ENCODE peak calls at places on chromosomes 3 and 15, in seven cellular contexts. One of them, this sample, is unnamed.
A peak's percentile ranks its signal among the peaks of the same experiment; 100 is the strongest.

GRCh38 chr3:11273945-11274344 is 1.7 kb downstream of the ATG7 start:
- DNase-seq in retina: no peak
- DNase-seq in substantia nigra: no peak
- DNase-seq in osteocyte: no peak
- DNase-seq in activated T-cell treated with anti-CD3 and anti-CD28 coated beads for 1 hour: no peak
- DNase-seq in GM23248: no peak
- DNase-seq in AG08396: no peak
- DNase-seq in this sample: no peak

GRCh38 chr15:58462547-58462946 is 30.8 kb downstream of the LIPC start:
- DNase-seq in retina: no peak
- DNase-seq in activated T-cell treated with anti-CD3 and anti-CD28 coated beads for 1 hour: no peak
- DNase-seq in substantia nigra: no peak
- DNase-seq in osteocyte: no peak
- DNase-seq in GM23248: no peak
- DNase-seq in AG08396: no peak
- DNase-seq in this sample: no peak

GRCh38 chr3:112806903-112807302 is 39.8 kb downstream of the CD200R1L start:
- DNase-seq in substantia nigra: no peak
- DNase-seq in activated T-cell treated with anti-CD3 and anti-CD28 coated beads for 1 hour: no peak
- DNase-seq in AG08396: no peak
- DNase-seq in GM23248: peak; percentile 44
- DNase-seq in retina: no peak
- DNase-seq in osteocyte: no peak
- DNase-seq in this sample: no peak

GRCh38 chr3:49411550-49411967 is 217 bp downstream of the RHOA start:
- DNase-seq in osteocyte: peak; percentile 85
- DNase-seq in activated T-cell treated with anti-CD3 and anti-CD28 coated beads for 1 hour: peak; percentile 32
- DNase-seq in GM23248: no peak
- DNase-seq in AG08396: peak; percentile 36
- DNase-seq in retina: no peak
- DNase-seq in substantia nigra: no peak
- DNase-seq in this sample: no peak

GRCh38 chr15:84889313-84889990 is 5.0 kb downstream of the SLC28A1 start:
- DNase-seq in GM23248: no peak
- DNase-seq in activated T-cell treated with anti-CD3 and anti-CD28 coated beads for 1 hour: no peak
- DNase-seq in retina: no peak
- DNase-seq in osteocyte: no peak
- DNase-seq in substantia nigra: no peak
- DNase-seq in AG08396: no peak
- DNase-seq in this sample: no peak

GRCh38 chr3:187922704-187923393 is 177.6 kb upstream of the BCL6 start:
- DNase-seq in osteocyte: no peak
- DNase-seq in retina: no peak
- DNase-seq in GM23248: peak; percentile 47
- DNase-seq in AG08396: peak; percentile 23
- DNase-seq in substantia nigra: no peak
- DNase-seq in activated T-cell treated with anti-CD3 and anti-CD28 coated beads for 1 hour: no peak
- DNase-seq in this sample: no peak

GRCh38 chr3:38460377-38461085 is 6.8 kb downstream of the ACVR2B start:
- DNase-seq in osteocyte: peak; percentile 71
- DNase-seq in activated T-cell treated with anti-CD3 and anti-CD28 coated beads for 1 hour: no peak
- DNase-seq in GM23248: no peak
- DNase-seq in AG08396: no peak
- DNase-seq in substantia nigra: no peak
- DNase-seq in retina: no peak
- DNase-seq in this sample: no peak

GRCh38 chr3:8767667-8768363 is 1.6 kb downstream of the OXTR start:
- DNase-seq in retina: peak; percentile 86
- DNase-seq in osteocyte: peak; percentile 80
- DNase-seq in activated T-cell treated with anti-CD3 and anti-CD28 coated beads for 1 hour: no peak
- DNase-seq in GM23248: peak; percentile 56
- DNase-seq in substantia nigra: no peak
- DNase-seq in AG08396: peak; percentile 60
- DNase-seq in this sample: no peak

GRCh38 chr3:19598870-19599269 is 335.1 kb downstream of the EFHB start:
- DNase-seq in substantia nigra: no peak
- DNase-seq in osteocyte: no peak
- DNase-seq in AG08396: no peak
- DNase-seq in activated T-cell treated with anti-CD3 and anti-CD28 coated beads for 1 hour: no peak
- DNase-seq in GM23248: no peak
- DNase-seq in retina: no peak
- DNase-seq in this sample: no peak

GRCh38 chr15:69689133-69689532 is 236.5 kb downstream of the RPLP1 start:
- DNase-seq in substantia nigra: no peak
- DNase-seq in activated T-cell treated with anti-CD3 and anti-CD28 coated beads for 1 hour: no peak
- DNase-seq in GM23248: no peak
- DNase-seq in osteocyte: no peak
- DNase-seq in retina: no peak
- DNase-seq in AG08396: no peak
- DNase-seq in this sample: no peak

GRCh38 chr3:195188530-195188917 is 82.4 kb downstream of the XXYLT1 start:
- DNase-seq in GM23248: peak; percentile 36
- DNase-seq in AG08396: no peak
- DNase-seq in activated T-cell treated with anti-CD3 and anti-CD28 coated beads for 1 hour: no peak
- DNase-seq in retina: no peak
- DNase-seq in substantia nigra: no peak
- DNase-seq in osteocyte: no peak
- DNase-seq in this sample: no peak

GRCh38 chr15:58548308-58549012 is 116.7 kb downstream of the LIPC start:
- DNase-seq in GM23248: no peak
- DNase-seq in AG08396: no peak
- DNase-seq in retina: no peak
- DNase-seq in substantia nigra: no peak
- DNase-seq in activated T-cell treated with anti-CD3 and anti-CD28 coated beads for 1 hour: no peak
- DNase-seq in osteocyte: no peak
- DNase-seq in this sample: no peak

GRCh38 chr3:5103743-5104142 is 18.3 kb upstream of the ARL8B start:
- DNase-seq in osteocyte: no peak
- DNase-seq in AG08396: no peak
- DNase-seq in activated T-cell treated with anti-CD3 and anti-CD28 coated beads for 1 hour: no peak
- DNase-seq in GM23248: no peak
- DNase-seq in retina: no peak
- DNase-seq in substantia nigra: no peak
- DNase-seq in this sample: no peak

This sample was measured in NT2/D1.